ENCODE peak calls at places on chromosomes 4 and X, in seven cellular contexts. F is tibial nerve, X is AG08396, M is posterior cingulate gyrus, C is fibroblast of pulmonary artery, V is iPS-NIHi11, O is astrocyte. H is an unnamed sample.

GRCh38 chrX:98523026-98523425 is 1639.3 kb downstream of the RPA4 start:
- DNase-seq in F (no peak), X (no peak), M (no peak), C (no peak), V (no peak), O (no peak), H (no peak)

GRCh38 chr4:128859887-128860774 is 50.6 kb downstream of the JADE1 start:
- DNase-seq in F (peak; percentile 2), X (peak; percentile 55), M (no peak), C (peak; percentile 63), V (no peak), O (peak; percentile 85), H (no peak)

GRCh38 chrX:106672527-106672926 is 54.0 kb upstream of the RNF128 start:
- DNase-seq in F (no peak), X (no peak), M (no peak), C (no peak), V (no peak), O (no peak), H (no peak)

GRCh38 chr4:121198261-121198660 is 34.1 kb upstream of the TNIP3 start:
- DNase-seq in F (no peak), X (no peak), M (no peak), C (no peak), V (no peak), O (no peak), H (no peak)

GRCh38 chr4:172758586-172759340 is 409.8 kb upstream of the GALNT7 start:
- DNase-seq in F (no peak), X (peak; percentile 24), M (no peak), C (peak; percentile 71), V (no peak), O (peak; percentile 66), H (peak; percentile 36)

GRCh38 chr4:176334066-176334465 is 14.3 kb downstream of the SPCS3 start:
- DNase-seq in F (no peak), X (no peak), M (no peak), C (no peak), V (no peak), O (no peak), H (no peak)

GRCh38 chr4:183960912-183961569 is 55.9 kb downstream of the STOX2 start:
- DNase-seq in F (no peak), X (no peak), M (peak; percentile 77), C (no peak), V (no peak), O (no peak), H (no peak)

GRCh38 chr4:86043755-86044592 is 315.9 kb downstream of the MAPK10 start:
- DNase-seq in F (peak; percentile 82), X (peak; percentile 15), M (no peak), C (peak; percentile 81), V (peak; percentile 19), O (no peak), H (peak; percentile 24)

GRCh38 chrX:69285401-69285871 is 120.2 kb upstream of the PJA1 start:
- DNase-seq in F (peak; percentile 9), X (no peak), M (no peak), C (peak; percentile 11), V (no peak), O (no peak), H (peak; percentile 55)

GRCh38 chr4:8050555-8051206 is 107.9 kb downstream of the ABLIM2 start:
- DNase-seq in F (peak; percentile 63), X (peak; percentile 64), M (peak; percentile 93), C (peak; percentile 51), V (peak; percentile 63), O (peak; percentile 17), H (no peak)

GRCh38 chr4:147548251-147548650 is 67.4 kb downstream of the EDNRA start:
- DNase-seq in F (no peak), X (no peak), M (no peak), C (no peak), V (no peak), O (no peak), H (no peak)

GRCh38 chr4:32624943-32625603 is 1904.9 kb downstream of the PCDH7 start:
- DNase-seq in F (no peak), X (no peak), M (no peak), C (peak; percentile 26), V (no peak), O (no peak), H (peak; percentile 14)

GRCh38 chrX:1031521-1032430 is 180.7 kb downstream of the CRLF2 start:
- DNase-seq in F (no peak), X (no peak), M (no peak), C (no peak), V (no peak), O (no peak), H (no peak)

GRCh38 chr4:159429693-159430035 is 326.8 kb downstream of the RAPGEF2 start:
- DNase-seq in F (no peak), X (no peak), M (no peak), C (no peak), V (no peak), O (no peak), H (no peak)

GRCh38 chr4:1635452-1635851 is 48.7 kb downstream of the FAM53A start:
- DNase-seq in F (no peak), X (no peak), M (no peak), C (no peak), V (no peak), O (peak; percentile 18), H (no peak)

GRCh38 chrX:23841847-23842522 is 59.0 kb downstream of the SAT1 start:
- DNase-seq in F (no peak), X (no peak), M (no peak), C (no peak), V (no peak), O (no peak), H (no peak)

H was measured in NCI-H226.